ENCODE peak calls at places on chromosomes 12 and 14, in five cellular contexts. F is NCI-H748 treated with DMSO at 0.1 percent for 48 hours, V is astrocyte, S is transverse colon, J is Right ventricle myocardium superior. B is an unnamed sample.

GRCh38 chr12:123421314-123421713 is 15.2 kb downstream of the RILPL2 start:
- DNase-seq in V (no peak), J (no peak), F (no peak), S (no peak), B (no peak)

GRCh38 chr14:93200553-93200952 is 6.3 kb downstream of the GON7 start:
- DNase-seq in J (no peak), S (no peak), V (no peak), F (no peak), B (no peak)

GRCh38 chr12:109358154-109358869 is 10.6 kb downstream of the MYO1H start:
- DNase-seq in J (no peak), F (no peak), S (no peak), V (no peak), B (no peak)

GRCh38 chr14:23025181-23025788 is 9.4 kb downstream of the PSMB5 start:
- DNase-seq in F (no peak), V (no peak), S (no peak), J (no peak), B (no peak)

GRCh38 chr12:101619868-101620761 is 25.3 kb downstream of the MYBPC1 start:
- DNase-seq in V (no peak), S (peak), J (no peak), F (peak), B (no peak)

GRCh38 chr12:122753213-122753571 is 568 bp downstream of the DENR start:
- DNase-seq in V (no peak), J (no peak), S (no peak), F (no peak), B (no peak)

GRCh38 chr12:48903363-48903981 is 21.8 kb downstream of the FKBP11 start:
- DNase-seq in F (no peak), V (no peak), S (no peak), J (no peak), B (no peak)

GRCh38 chr14:104723651-104724406 is at the start of gene ADSS1:
- DNase-seq in S (peak), J (peak), V (no peak), F (peak), B (peak)

GRCh38 chr14:68544150-68544892 is 248.5 kb downstream of the ZFP36L1 start:
- DNase-seq in V (peak), J (no peak), F (no peak), S (peak), B (no peak)

GRCh38 chr12:19970116-19970515 is 398.2 kb upstream of the PDE3A start:
- DNase-seq in V (peak), F (no peak), S (no peak), J (no peak), B (no peak)